ENCODE peak calls at places on chromosomes 3 and 15, in nine cellular contexts. B, R, D, C, O, G, A, H and F are unnamed samples.

GRCh38 chr3:157824281-157824680 is 281.9 kb downstream of the SHOX2 start:
- DNase-seq in G (no peak), B (no peak), R (no peak), D (no peak), A (no peak), C (no peak), O (no peak), H (no peak), F (no peak)

GRCh38 chr3:42514876-42515275 is 12.4 kb downstream of the VIPR1 start:
- DNase-seq in R (no peak), A (no peak), D (no peak), G (no peak), O (no peak), C (no peak), H (no peak), B (no peak), F (no peak)

GRCh38 chr3:105584351-105584790 is 217.7 kb downstream of the ALCAM start:
- DNase-seq in R (no peak), G (no peak), C (no peak), A (peak; percentile 88), H (no peak), B (no peak), D (no peak), O (no peak), F (no peak)

GRCh38 chr3:132654190-132654589 is 5.4 kb downstream of the ACAD11 start:
- DNase-seq in C (no peak), H (no peak), R (no peak), G (no peak), D (no peak), B (no peak), O (peak; percentile 23), A (peak; percentile 32), F (no peak)

GRCh38 chr3:152192050-152192449 is 76.7 kb upstream of the MBNL1 start:
- DNase-seq in G (no peak), R (no peak), C (no peak), O (no peak), B (no peak), D (no peak), A (no peak), H (no peak), F (no peak)

GRCh38 chr3:171251842-171252241 is 208.4 kb downstream of the TNIK start:
- DNase-seq in C (no peak), R (no peak), D (no peak), O (no peak), H (no peak), G (no peak), A (peak; percentile 57), B (no peak), F (no peak)

GRCh38 chr15:65033659-65034269 is 4.3 kb upstream of the MTFMT start:
- DNase-seq in O (peak; percentile 55), A (peak; percentile 59), R (no peak), G (no peak), H (no peak), B (peak; percentile 66), D (no peak), C (no peak), F (peak; percentile 61)

GRCh38 chr15:60548101-60548500 is 69.2 kb upstream of the ICE2 start:
- DNase-seq in H (no peak), B (no peak), O (no peak), G (no peak), D (no peak), R (no peak), C (no peak), A (no peak), F (no peak)

GRCh38 chr3:104604326-104605010 is 762.2 kb upstream of the ALCAM start:
- DNase-seq in C (no peak), D (no peak), R (no peak), O (no peak), G (no peak), A (peak; percentile 15), B (peak; percentile 48), H (no peak), F (no peak)

GRCh38 chr15:63246691-63247464 is 30.5 kb upstream of the APH1B start:
- DNase-seq in O (no peak), B (peak; percentile 91), R (no peak), H (no peak), G (no peak), C (peak; percentile 58), D (peak; percentile 68), A (no peak), F (peak; percentile 36)

GRCh38 chr3:142586803-142587406 is 8.4 kb upstream of the ATR start:
- DNase-seq in C (no peak), B (peak; percentile 73), O (peak; percentile 68), A (peak; percentile 91), D (peak; percentile 65), H (no peak), G (no peak), R (no peak), F (peak; percentile 49)

GRCh38 chr3:7280318-7280717 is 419.4 kb downstream of the GRM7 start:
- DNase-seq in D (no peak), A (no peak), H (no peak), O (no peak), R (no peak), G (no peak), B (no peak), C (no peak), F (no peak)

GRCh38 chr3:111315911-111316310 is 226.1 kb upstream of the CD96 start:
- DNase-seq in C (no peak), H (no peak), G (no peak), B (peak; percentile 93), A (no peak), O (no peak), R (no peak), D (no peak), F (no peak)

GRCh38 chr15:68789921-68790575 is 30.6 kb downstream of the ANP32A start:
- DNase-seq in H (no peak), O (peak; percentile 54), G (no peak), R (no peak), C (no peak), B (peak; percentile 58), A (peak; percentile 95), D (no peak), F (no peak)
- H3K4me1 ChIP-seq in H (peaks cover 61% of the 10 kb centered on the region), O (peaks cover 18% of the 10 kb centered on the region), G (peaks cover 79% of the 10 kb centered on the region), R (peaks cover 78% of the 10 kb centered on the region), C (peaks cover 54% of the 10 kb centered on the region), B (peaks cover 12% of the 10 kb centered on the region), A (peaks cover 42% of the 10 kb centered on the region), D (peaks cover 2% of the 10 kb centered on the region), F (peaks cover 69% of the 10 kb centered on the region)

GRCh38 chr15:101122266-101122665 is 129.6 kb downstream of the CHSY1 start:
- DNase-seq in O (no peak), G (no peak), B (no peak), H (no peak), A (no peak), D (no peak), R (no peak), C (no peak), F (no peak)
- H3K4me3 ChIP-seq in O (peak overlapping the region; percentile 22), G (no peak overlapping the region), B (no peak overlapping the region), H (peak overlapping the region; percentile 58), A (no peak overlapping the region), D (no peak overlapping the region), R (peak overlapping the region; percentile 65), C (no peak overlapping the region), F (no peak overlapping the region)

GRCh38 chr15:96349933-96350292 is 19.4 kb downstream of the NR2F2 start:
- DNase-seq in B (no peak), H (no peak), C (peak; percentile 14), A (no peak), G (no peak), R (no peak), D (no peak), O (no peak), F (no peak)
- H3K4me1 ChIP-seq in B (peaks cover 30% of the 10 kb centered on the region), H (no peaks in the 10 kb centered on the region), C (peaks cover 75% of the 10 kb centered on the region), A (no peaks in the 10 kb centered on the region), G (peaks cover 24% of the 10 kb centered on the region), R (peaks cover 23% of the 10 kb centered on the region), D (peaks cover 4% of the 10 kb centered on the region), O (no peaks in the 10 kb centered on the region), F (no peaks in the 10 kb centered on the region)

GRCh38 chr3:156553705-156554356 is 1.1 kb downstream of the SSR3 start:
- DNase-seq in O (no peak), D (no peak), C (no peak), H (no peak), R (no peak), A (peak; percentile 60), G (no peak), B (peak; percentile 84), F (no peak)

GRCh38 chr3:156552973-156553372 is 1.9 kb downstream of the SSR3 start:
- DNase-seq in A (no peak), G (no peak), H (no peak), C (no peak), O (no peak), D (no peak), B (no peak), R (no peak), F (no peak)

GRCh38 chr3:156554515-156554841 is 439 bp downstream of the SSR3 start:
- DNase-seq in C (no peak), D (no peak), B (no peak), H (no peak), G (peak; percentile 80), R (no peak), A (no peak), O (no peak), F (no peak)

GRCh38 chr3:156551261-156551660 is 3.7 kb downstream of the SSR3 start:
- DNase-seq in G (no peak), H (no peak), C (no peak), O (peak; percentile 22), B (peak; percentile 69), A (peak; percentile 5), D (no peak), R (no peak), F (no peak)

DNA sequence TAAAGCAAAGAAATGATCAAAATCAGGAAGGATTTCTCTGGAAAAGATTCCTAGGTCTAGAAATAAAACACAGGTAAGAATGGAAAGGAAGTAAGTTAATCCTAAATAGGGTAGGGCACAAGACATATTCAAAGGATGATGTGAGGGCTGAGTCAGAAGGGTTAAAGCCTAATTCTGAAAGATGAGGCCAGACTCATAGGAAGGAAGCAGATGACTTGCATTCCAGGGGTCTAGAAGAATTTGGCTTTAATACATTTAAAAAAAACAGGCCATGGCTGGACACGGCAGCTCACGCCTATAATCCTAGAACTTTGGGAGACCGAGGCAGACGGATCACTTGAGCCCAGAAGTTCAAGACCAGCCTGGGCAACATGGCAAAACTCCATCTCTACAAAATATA is 3.2 kb downstream of the SSR3 start:
- DNase-seq in H (no peak), R (no peak), G (no peak), O (no peak), C (no peak), D (no peak), A (peak; percentile 60), B (peak; percentile 89), F (no peak)
- H3K4me3 ChIP-seq in H (no peak overlapping the region), R (no peak overlapping the region), G (no peak overlapping the region), O (no peak overlapping the region), C (no peak overlapping the region), D (no peak overlapping the region), A (no peak overlapping the region), B (no peak overlapping the region), F (no peak overlapping the region)

DNA sequence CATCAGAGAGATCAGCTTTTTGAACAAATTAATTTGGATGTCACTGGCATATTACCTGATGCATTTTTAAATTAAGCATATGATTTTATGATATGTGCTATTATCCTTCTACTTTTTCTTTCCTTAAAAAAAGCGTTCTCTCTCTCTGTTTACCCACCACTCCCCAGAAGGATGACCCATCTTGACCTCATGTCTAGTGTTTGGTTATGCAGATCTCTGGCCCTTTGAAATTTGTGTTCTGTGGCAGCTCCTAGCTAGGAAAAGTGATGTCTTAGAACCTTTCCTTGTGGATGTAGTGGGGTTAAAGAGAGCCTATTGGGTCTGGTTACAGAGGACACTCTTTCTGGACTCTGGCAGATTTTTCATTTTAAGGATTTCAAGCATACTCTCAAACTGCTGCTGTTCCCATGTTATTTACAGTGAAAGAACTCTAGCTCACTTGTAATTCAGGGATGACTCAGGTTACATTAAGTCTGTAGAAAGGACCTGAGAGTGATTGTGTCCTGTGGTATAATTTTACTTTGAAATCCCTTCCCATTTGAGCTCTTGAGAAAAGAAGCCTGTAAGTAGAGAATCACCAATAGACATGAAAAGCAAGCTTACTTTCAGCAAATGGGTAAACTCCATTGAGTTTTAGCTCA is 23.8 kb downstream of the ARHGEF26 start:
- DNase-seq in H (no peak), G (no peak), O (no peak), C (no peak), A (no peak), B (peak; percentile 51), D (no peak), R (no peak), F (no peak)
- H3K4me1 ChIP-seq in H (no peaks in the 10 kb centered on the region), G (no peaks in the 10 kb centered on the region), O (no peaks in the 10 kb centered on the region), C (no peaks in the 10 kb centered on the region), A (no peaks in the 10 kb centered on the region), B (no peaks in the 10 kb centered on the region), D (no peaks in the 10 kb centered on the region), R (peaks cover 19% of the 10 kb centered on the region), F (peaks cover 13% of the 10 kb centered on the region)